ENCODE peak calls at places on chromosomes 1 and 21, in six cellular contexts. F, G, N, C, T and E are unnamed samples.

GRCh38 chr1:118960567-118961136 is 27.5 kb downstream of the TBX15 start:
- DNase-seq in F (no peak), N (no peak), C (no peak), T (no peak), G (no peak), E (no peak)

GRCh38 chr1:4395158-4395557 is 259.3 kb upstream of the AJAP1 start:
- DNase-seq in C (no peak), F (no peak), N (no peak), G (no peak), T (no peak), E (peak; percentile 52)

GRCh38 chr1:229952670-229953520 is 114.1 kb upstream of the GALNT2 start:
- DNase-seq in G (no peak), T (no peak), N (no peak), F (no peak), C (no peak), E (no peak)

GRCh38 chr1:207868769-207869721 is 41.9 kb downstream of the CD34 start:
- DNase-seq in F (peak; percentile 84), G (peak; percentile 17), C (peak; percentile 36), T (peak; percentile 82), N (no peak), E (peak; percentile 73)

GRCh38 chr1:78996791-78997190 is 9.7 kb downstream of the ADGRL4 start:
- DNase-seq in T (no peak), G (no peak), F (no peak), C (no peak), N (no peak), E (no peak)

GRCh38 chr1:84750110-84750509 is 59.8 kb upstream of the SSX2IP start:
- DNase-seq in F (no peak), G (no peak), N (no peak), C (no peak), T (no peak), E (no peak)

GRCh38 chr1:62368989-62369388 is 49.8 kb upstream of the KANK4 start:
- DNase-seq in G (no peak), F (no peak), C (no peak), N (no peak), T (no peak), E (no peak)

GRCh38 chr21:42844411-42845113 is 34.8 kb downstream of the WDR4 start:
- DNase-seq in T (no peak), C (no peak), N (no peak), G (no peak), F (no peak), E (no peak)

GRCh38 chr1:51794260-51794659 is 84.3 kb downstream of the NRDC start:
- DNase-seq in C (no peak), F (no peak), N (no peak), T (no peak), G (no peak), E (no peak)

GRCh38 chr1:60936943-60937342 is 145.4 kb upstream of the NFIA start:
- DNase-seq in G (no peak), C (no peak), T (no peak), N (no peak), F (no peak), E (no peak)

GRCh38 chr1:2313651-2314296 is 77.6 kb downstream of the MORN1 start:
- DNase-seq in T (no peak), C (no peak), N (no peak), F (no peak), G (no peak), E (no peak)

GRCh38 chr1:116115476-116115875 is 4.3 kb downstream of the MAB21L3 start:
- DNase-seq in N (no peak), C (no peak), G (no peak), F (no peak), T (no peak), E (no peak)

GRCh38 chr1:219066631-219067349 is 106.9 kb upstream of the LYPLAL1 start:
- DNase-seq in T (peak; percentile 18), C (peak; percentile 36), F (peak; percentile 34), N (no peak), G (no peak), E (no peak)

GRCh38 chr1:1545946-1546737 is 5.7 kb upstream of the TMEM240 start:
- DNase-seq in N (no peak), C (no peak), T (no peak), G (no peak), F (no peak), E (no peak)